ENCODE peak calls at places on chromosomes 6 and 20, in six cellular contexts. E is HCT116, R is HepG2, T is stomach, G is endothelial cell of umbilical vein, S is vagina. J is an unnamed sample.

GRCh38 chr6:76942203-76942971 is 520.9 kb downstream of the HTR1B start:
- DNase-seq in T (no peak), S (no peak), R (no peak), G (no peak), E (no peak), J (no peak)

GRCh38 chr6:33683576-33684427 is 27.7 kb downstream of the UQCC2 start:
- DNase-seq in G (no peak), S (no peak), E (no peak), T (no peak), R (no peak), J (no peak)

GRCh38 chr6:79808846-79809245 is 138.5 kb downstream of the ELOVL4 start:
- DNase-seq in T (no peak), R (no peak), G (no peak), S (no peak), E (no peak), J (no peak)

GRCh38 chr6:11714798-11715285 is 63.8 kb downstream of the ADTRP start:
- DNase-seq in T (no peak), G (no peak), S (no peak), R (no peak), E (no peak), J (no peak)

GRCh38 chr6:158605266-158605878 is 39.2 kb downstream of the DYNLT1 start:
- DNase-seq in S (peak; percentile 3), T (peak; percentile 61), E (peak; percentile 48), R (peak; percentile 72), G (peak; percentile 85), J (no peak)

GRCh38 chr6:167027308-167027707 is 28.1 kb downstream of the CEP43 start:
- DNase-seq in G (no peak), T (no peak), S (no peak), R (no peak), E (no peak), J (no peak)

GRCh38 chr20:18567739-18568091 is 483 bp downstream of the SMIM26 start:
- DNase-seq in T (no peak), G (no peak), R (no peak), E (no peak), S (no peak), J (no peak)

GRCh38 chr20:528923-529594 is 14.5 kb downstream of the CSNK2A1 start:
- DNase-seq in T (no peak), E (peak; percentile 73), G (peak; percentile 57), S (no peak), R (no peak), J (no peak)

GRCh38 chr6:123263981-123264380 is 267.9 kb downstream of the CLVS2 start:
- DNase-seq in S (no peak), G (no peak), R (no peak), T (no peak), E (no peak), J (no peak)

GRCh38 chr6:155687645-155688044 is 232.0 kb upstream of the NOX3 start:
- DNase-seq in G (peak; percentile 3), R (no peak), S (no peak), T (no peak), E (no peak), J (no peak)

GRCh38 chr6:53436904-53437303 is 88.2 kb upstream of the ELOVL5 start:
- DNase-seq in S (no peak), G (no peak), R (no peak), E (no peak), T (no peak), J (no peak)

GRCh38 chr6:2959909-2960719 is 11.3 kb downstream of the SERPINB6 start:
- DNase-seq in E (no peak), T (no peak), G (peak; percentile 76), S (no peak), R (no peak), J (no peak)

GRCh38 chr6:132084811-132085509 is 133.8 kb upstream of the CCN2 start:
- DNase-seq in E (no peak), S (no peak), R (no peak), T (no peak), G (peak; percentile 95), J (no peak)

GRCh38 chr6:157283330-157283898 is 39.9 kb downstream of the TMEM242 start:
- DNase-seq in S (no peak), E (no peak), G (no peak), R (no peak), T (no peak), J (no peak)

GRCh38 chr6:16681260-16681873 is 79.9 kb downstream of the ATXN1 start:
- DNase-seq in G (peak; percentile 48), S (no peak), E (peak; percentile 91), R (peak; percentile 94), T (no peak), J (no peak)

GRCh38 chr6:142945071-142945445 is at the start of gene HIVEP2:
- DNase-seq in R (peak; percentile 78), T (peak; percentile 88), G (peak; percentile 84), E (no peak), S (no peak), J (peak; percentile 96)

GRCh38 chr6:29850011-29850553 is 22.5 kb downstream of the HLA-G start:
- DNase-seq in S (no peak), G (no peak), E (no peak), T (peak; percentile 53), R (no peak), J (peak; percentile 64)

GRCh38 chr20:16179919-16180318 is 393.3 kb downstream of the KIF16B start:
- DNase-seq in E (no peak), R (no peak), S (no peak), G (no peak), T (no peak), J (no peak)

GRCh38 chr20:32858873-32859372 is at the start of gene EFCAB8:
- DNase-seq in T (no peak), S (no peak), E (no peak), G (no peak), R (no peak), J (no peak)

GRCh38 chr6:41570270-41570615 is 24.1 kb downstream of the FOXP4 start:
- DNase-seq in T (no peak), G (no peak), R (no peak), E (no peak), S (no peak), J (no peak)

GRCh38 chr6:90074161-90074560 is 179.9 kb downstream of the GJA10 start:
- DNase-seq in T (no peak), G (no peak), E (no peak), S (no peak), R (peak; percentile 15), J (no peak)

GRCh38 chr6:24991748-24992467 is 56.1 kb upstream of the RIPOR2 start:
- DNase-seq in R (peak; percentile 62), E (peak; percentile 42), G (peak; percentile 28), S (no peak), T (peak; percentile 63), J (no peak)

GRCh38 chr6:71290611-71291010 is 2.0 kb downstream of the OGFRL1 start:
- DNase-seq in R (no peak), S (no peak), T (no peak), E (no peak), G (no peak), J (no peak)

GRCh38 chr6:35473075-35473848 is 5.1 kb downstream of the RPL10A start:
- DNase-seq in G (no peak), E (no peak), R (peak; percentile 54), T (no peak), S (no peak), J (no peak)

GRCh38 chr6:35470663-35471120 is 2.5 kb downstream of the RPL10A start:
- DNase-seq in S (no peak), R (no peak), E (no peak), G (no peak), T (no peak), J (no peak)

GRCh38 chr6:35473849-35474128 is 5.6 kb downstream of the RPL10A start:
- DNase-seq in T (no peak), R (no peak), E (no peak), S (no peak), G (no peak), J (no peak)

GRCh38 chr6:35469711-35470662 is 1.8 kb downstream of the RPL10A start:
- DNase-seq in E (no peak), T (peak; percentile 39), R (peak; percentile 44), G (peak; percentile 22), S (no peak), J (no peak)

GRCh38 chr6:35471836-35472345 is 3.7 kb downstream of the RPL10A start:
- DNase-seq in E (no peak), R (no peak), G (no peak), S (no peak), T (no peak), J (no peak)
- H3K27ac ChIP-seq in E (peak overlapping the region; percentile 82), R (peak overlapping the region; percentile 23), G (no peak overlapping the region), S (peak overlapping the region; percentile 91), T (peak overlapping the region; percentile 91), J (peak overlapping the region; percentile 93)

GRCh38 chr6:4225207-4225872 is 90.0 kb upstream of the ECI2 start:
- DNase-seq in R (peak; percentile 27), E (no peak), G (no peak), S (no peak), T (no peak), J (no peak)
- TF ChIP-seq CTCF in R (peak; percentile 42), E (peak; percentile 23), G (peak; percentile 17), S (no peak), T (no peak), J (no peak)

GRCh38 chr6:134823635-134824034 is 126.3 kb downstream of the ALDH8A1 start:
- DNase-seq in T (no peak), E (no peak), S (no peak), R (no peak), G (no peak), J (no peak)

GRCh38 chr6:134830194-134830593 is 119.7 kb downstream of the ALDH8A1 start:
- DNase-seq in S (no peak), R (no peak), G (no peak), T (no peak), E (no peak), J (no peak)

GRCh38 chr6:134828641-134829040 is 121.3 kb downstream of the ALDH8A1 start:
- DNase-seq in S (no peak), T (no peak), E (no peak), R (no peak), G (no peak), J (no peak)

GRCh38 chr6:134830945-134831344 is 119.0 kb downstream of the ALDH8A1 start:
- DNase-seq in S (no peak), E (no peak), G (no peak), T (no peak), R (peak; percentile 13), J (no peak)

DNA sequence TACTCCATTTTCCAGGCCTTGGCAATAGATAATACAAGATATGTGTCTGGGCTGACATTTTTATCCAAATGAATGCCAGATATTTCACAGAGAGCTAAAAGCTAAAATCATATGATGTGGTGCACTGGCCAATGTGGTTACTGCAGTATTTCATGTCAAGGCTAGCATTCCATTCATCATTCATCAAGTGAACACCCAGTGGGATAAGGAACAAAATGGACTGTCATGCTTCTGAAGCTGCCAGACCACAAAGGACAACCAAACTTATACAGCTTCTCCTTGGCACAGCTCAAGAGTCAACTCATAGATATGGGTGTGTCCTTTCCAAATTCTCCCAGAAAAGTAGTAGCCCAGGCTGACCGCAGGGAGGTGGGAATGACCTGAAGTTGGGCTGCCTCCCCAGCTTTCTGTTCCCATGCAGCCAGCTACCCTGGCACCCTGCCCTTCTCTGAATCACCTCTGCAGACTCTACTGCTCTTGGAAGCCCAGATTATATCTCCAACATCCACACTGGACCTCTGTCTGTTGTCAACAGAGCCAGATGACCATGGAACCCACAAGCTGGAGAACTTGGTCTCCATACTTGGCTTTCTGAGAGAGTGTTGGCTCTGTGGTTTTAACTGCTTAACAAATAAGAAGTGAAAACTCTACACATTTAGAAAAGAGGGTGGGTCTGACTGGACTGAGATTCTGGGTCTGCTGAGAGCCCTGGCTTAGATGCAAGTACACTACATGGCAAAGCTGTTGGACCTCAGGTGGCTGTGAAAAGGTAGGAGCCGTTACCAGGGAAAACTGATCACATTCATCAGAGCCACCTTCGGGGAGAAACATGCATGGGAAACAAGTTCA is 122.8 kb downstream of the ALDH8A1 start:
- DNase-seq in S (no peak), G (no peak), T (peak; percentile 28), R (no peak), E (no peak), J (peak; percentile 89)
- TF ChIP-seq POLR2AphosphoS5 in S (peak; percentile 86), G (no peak), T (no peak), R (no peak), E (no peak), J (peak; percentile 57)

GRCh38 chr6:124961784-124962611 is at the start of gene RNF217:
- DNase-seq in S (no peak), E (no peak), T (peak; percentile 55), G (peak; percentile 75), R (no peak), J (peak; percentile 90)
- H3K27ac ChIP-seq in S (peak within 1 kb of the TSS; percentile 97), E (peak within 1 kb of the TSS; percentile 85), T (peak within 1 kb of the TSS; percentile 96), G (peak within 1 kb of the TSS; percentile 69), R (no peak within 1 kb of the TSS), J (peak within 1 kb of the TSS; percentile 98)